ENCODE peak calls at places on chromosomes 3 and 15, in four cellular contexts. T, L, S and D are unnamed samples.

GRCh38 chr15:80660114-80660513 is 35.0 kb upstream of the ABHD17C start:
- DNase-seq in S (no peak), L (peak; percentile 3), T (peak; percentile 74), D (no peak)

GRCh38 chr3:74465652-74466415 is 148.6 kb downstream of the CNTN3 start:
- DNase-seq in T (no peak), S (no peak), L (no peak), D (no peak)

GRCh38 chr3:49388416-49388815 is 23.4 kb downstream of the RHOA start:
- DNase-seq in L (no peak), T (no peak), S (no peak), D (no peak)

GRCh38 chr3:42710323-42711021 is 7.9 kb upstream of the HHATL start:
- DNase-seq in S (no peak), T (no peak), L (no peak), D (no peak)

GRCh38 chr3:31132132-31132769 is 237.8 kb upstream of the GADL1 start:
- DNase-seq in S (peak; percentile 54), T (peak; percentile 37), L (peak; percentile 62), D (peak; percentile 8)

GRCh38 chr3:13564751-13565560 is 16.0 kb downstream of the FBLN2 start:
- DNase-seq in T (no peak), L (no peak), S (no peak), D (no peak)

GRCh38 chr3:46921871-46922271 is 44.4 kb downstream of the PTH1R start:
- DNase-seq in T (no peak), S (no peak), L (no peak), D (no peak)

GRCh38 chr3:188712257-188712924 is 459.4 kb upstream of the TPRG1 start:
- DNase-seq in T (peak; percentile 50), L (no peak), S (no peak), D (no peak)

GRCh38 chr3:187836848-187837770 is 91.8 kb upstream of the BCL6 start:
- DNase-seq in S (no peak), L (no peak), T (no peak), D (no peak)

GRCh38 chr15:74319596-74320357 is 47.7 kb downstream of the CYP11A1 start:
- DNase-seq in L (peak; percentile 42), T (no peak), S (no peak), D (no peak)

GRCh38 chr3:124599147-124599765 is 131.0 kb upstream of the UMPS start:
- DNase-seq in S (no peak), L (no peak), T (no peak), D (no peak)

GRCh38 chr15:92001307-92001706 is 147.8 kb downstream of the SLCO3A1 start:
- DNase-seq in T (no peak), L (no peak), S (no peak), D (no peak)

GRCh38 chr3:176693416-176693815 is 503.9 kb downstream of the TBL1XR1 start:
- DNase-seq in S (no peak), T (no peak), L (no peak), D (no peak)

GRCh38 chr3:167929937-167930336 is 165.8 kb downstream of the GOLIM4 start:
- DNase-seq in L (no peak), T (no peak), S (no peak), D (no peak)

GRCh38 chr3:126996905-126997304 is 14.0 kb downstream of the PLXNA1 start:
- DNase-seq in S (no peak), L (no peak), T (no peak), D (no peak)

GRCh38 chr15:84863480-84864428 is 20.7 kb upstream of the SLC28A1 start:
- DNase-seq in S (no peak), L (no peak), T (no peak), D (no peak)

GRCh38 chr3:63967675-63968611 is 55.4 kb downstream of the PSMD6 start:
- DNase-seq in T (peak; percentile 75), S (no peak), L (no peak), D (peak; percentile 22)

GRCh38 chr15:78103406-78104118 is 11.2 kb downstream of the SH2D7 start:
- DNase-seq in S (peak; percentile 19), T (no peak), L (no peak), D (peak; percentile 86)

GRCh38 chr3:141392416-141392815 is 24.1 kb downstream of the ZBTB38 start:
- DNase-seq in T (no peak), L (no peak), S (no peak), D (no peak)

GRCh38 chr15:82110144-82110543 is 64.3 kb upstream of the MEX3B start:
- DNase-seq in T (no peak), S (no peak), L (no peak), D (no peak)

GRCh38 chr3:135203026-135203425 is 408.0 kb downstream of the EPHB1 start:
- DNase-seq in S (no peak), L (no peak), T (no peak), D (no peak)

GRCh38 chr3:109356442-109357155 is 19.3 kb upstream of the DPPA4 start:
- DNase-seq in T (no peak), S (no peak), L (no peak), D (no peak)

GRCh38 chr15:101332061-101332467 is 37.0 kb upstream of the SNRPA1 start:
- DNase-seq in S (no peak), T (no peak), L (no peak), D (no peak)

GRCh38 chr15:64344651-64345262 is 11.2 kb downstream of the CSNK1G1 start:
- DNase-seq in L (peak; percentile 58), S (no peak), T (no peak), D (no peak)

GRCh38 chr3:64300790-64301423 is 75.6 kb upstream of the PRICKLE2 start:
- DNase-seq in T (no peak), S (no peak), L (no peak), D (no peak)

GRCh38 chr3:27986204-27986879 is 255.1 kb upstream of the CMC1 start:
- DNase-seq in L (no peak), S (no peak), T (no peak), D (no peak)

GRCh38 chr3:134092231-134092701 is 62.5 kb upstream of the SLCO2A1 start:
- DNase-seq in S (no peak), T (peak; percentile 40), L (no peak), D (no peak)

GRCh38 chr3:58670506-58671125 is 4.0 kb upstream of the FAM3D start:
- DNase-seq in T (no peak), S (no peak), L (no peak), D (no peak)

GRCh38 chr15:89408512-89409183 is 74.0 kb upstream of the POLG start:
- DNase-seq in L (no peak), S (no peak), T (no peak), D (peak; percentile 20)

GRCh38 chr15:40263036-40263754 is 19.7 kb downstream of the ANKRD63 start:
- DNase-seq in S (no peak), T (no peak), L (no peak), D (no peak)

GRCh38 chr3:138009476-138010272 is at the start of gene CLDN18:
- DNase-seq in L (no peak), S (no peak), T (no peak), D (no peak)
- TF ChIP-seq CTCF in L (no peak), S (no peak), T (no peak), D (peak; percentile 1)

GRCh38 chr3:185943363-185944106 is 5.7 kb upstream of the TRA2B start:
- DNase-seq in T (peak; percentile 92), L (peak; percentile 86), S (peak; percentile 88), D (peak; percentile 79)
- TF ChIP-seq CTCF in T (peak; percentile 98), L (peak; percentile 99), S (peak; percentile 99), D (peak; percentile 96)

DNA sequence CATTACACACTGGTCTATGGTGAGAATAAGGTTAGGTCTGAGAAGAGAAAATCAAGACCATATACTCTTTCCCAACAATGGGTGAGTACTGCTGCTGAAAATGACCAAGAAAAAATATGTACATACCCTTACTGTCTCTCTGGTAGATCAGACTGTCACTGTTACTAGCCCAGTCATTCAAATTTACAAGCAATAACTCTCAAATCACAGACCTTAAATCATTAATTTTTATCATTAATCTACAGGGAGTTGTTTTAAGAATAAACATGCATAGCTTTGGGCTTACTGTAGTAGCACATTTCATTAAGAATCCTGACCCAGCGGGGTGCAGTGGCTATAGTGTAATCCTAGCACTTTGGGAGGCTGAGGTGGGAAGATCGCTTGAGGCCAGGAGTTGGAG is 17.4 kb downstream of the DCP1A start:
- DNase-seq in L (no peak), T (no peak), S (no peak), D (no peak)
- TF ChIP-seq CTCF in L (no peak), T (no peak), S (no peak), D (no peak)

GRCh38 chr3:151925876-151926275 is 52.4 kb downstream of the SUCNR1 start:
- DNase-seq in L (peak; percentile 11), S (no peak), T (no peak), D (no peak)
- TF ChIP-seq CTCF in L (no peak), S (no peak), T (no peak), D (no peak)

GRCh38 chr3:130533247-130533646 is 16.3 kb downstream of the COL6A6 start:
- DNase-seq in S (no peak), L (no peak), T (no peak), D (no peak)

GRCh38 chr3:130528120-130528519 is 11.1 kb downstream of the COL6A6 start:
- DNase-seq in S (no peak), T (no peak), L (no peak), D (no peak)

GRCh38 chr3:130529816-130530215 is 12.8 kb downstream of the COL6A6 start:
- DNase-seq in S (peak; percentile 55), T (no peak), L (no peak), D (no peak)
- TF ChIP-seq CTCF in S (peak; percentile 55), T (no peak), L (no peak), D (no peak)

DNA sequence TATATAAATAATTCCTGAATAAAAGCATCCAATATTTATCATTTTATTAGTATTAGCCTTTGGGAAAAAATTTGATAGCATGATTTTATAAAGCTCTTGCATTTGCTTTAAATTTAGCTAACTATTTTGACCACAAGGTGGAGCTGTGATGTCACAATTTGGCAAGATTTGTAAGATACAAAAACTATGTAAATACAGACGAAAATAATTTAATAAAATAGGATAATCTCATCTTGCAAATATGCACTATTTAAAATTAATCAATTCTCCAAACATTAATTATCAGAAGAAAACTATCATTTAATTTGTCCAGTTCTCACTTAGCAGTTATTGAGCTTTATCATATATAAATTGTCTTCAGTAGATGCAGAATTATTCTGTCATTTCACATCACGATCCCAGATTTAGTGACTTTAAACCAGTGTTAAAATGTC is 95.4 kb downstream of the PLOD2 start:
- DNase-seq in L (peak; percentile 75), S (peak; percentile 44), T (peak; percentile 75), D (no peak)
- TF ChIP-seq CTCF in L (peak; percentile 84), S (peak; percentile 95), T (peak; percentile 82), D (peak; percentile 36)